ENCODE peak calls at places on chromosomes 5 and 9, in five cellular contexts. B is osteoblast, Y is heart right ventricle, G is IMR-90, P is ovary. R is an unnamed sample.

GRCh38 chr5:176543428-176544182 is 5.5 kb upstream of the CDHR2 start:
- DNase-seq in B (peak; percentile 86), Y (peak; percentile 82), G (no peak), P (peak; percentile 87), R (peak; percentile 95)

GRCh38 chr5:38845555-38846378 is at the start of gene OSMR:
- DNase-seq in B (peak; percentile 98), Y (peak; percentile 91), G (peak; percentile 98), P (peak; percentile 96), R (peak; percentile 93)

GRCh38 chr9:10054456-10054855 is 558.3 kb downstream of the PTPRD start:
- DNase-seq in B (no peak), Y (no peak), G (no peak), P (no peak), R (no peak)

GRCh38 chr9:99489043-99489378 is 266.9 kb downstream of the SEC61B start:
- DNase-seq in B (peak; percentile 58), Y (no peak), G (peak; percentile 83), P (no peak), R (no peak)

GRCh38 chr9:113558632-113559502 is 95.3 kb downstream of the RGS3 start:
- DNase-seq in B (peak; percentile 91), Y (peak; percentile 89), G (peak; percentile 82), P (peak; percentile 94), R (no peak)

GRCh38 chr5:107248065-107248695 is 422.6 kb downstream of the EFNA5 start:
- DNase-seq in B (peak; percentile 50), Y (peak; percentile 14), G (peak; percentile 29), P (no peak), R (peak; percentile 58)

GRCh38 chr9:131727184-131727785 is 12.6 kb downstream of the RAPGEF1 start:
- DNase-seq in B (peak; percentile 87), Y (no peak), G (peak; percentile 24), P (no peak), R (no peak)

GRCh38 chr5:157563373-157564148 is 12.0 kb downstream of the ADAM19 start:
- DNase-seq in B (peak; percentile 90), Y (peak; percentile 57), G (peak; percentile 94), P (peak; percentile 69), R (no peak)

GRCh38 chr5:94196959-94197358 is 421.4 kb downstream of the KIAA0825 start:
- DNase-seq in B (no peak), Y (no peak), G (no peak), P (no peak), R (no peak)

GRCh38 chr9:80085668-80086067 is 513.9 kb downstream of the TLE4 start:
- DNase-seq in B (no peak), Y (no peak), G (peak; percentile 4), P (no peak), R (no peak)

GRCh38 chr5:135448071-135448704 is 1.0 kb upstream of the DCANP1 start:
- DNase-seq in B (peak; percentile 38), Y (no peak), G (no peak), P (no peak), R (no peak)

GRCh38 chr5:140075371-140075770 is 32.3 kb upstream of the NRG2 start:
- DNase-seq in B (no peak), Y (no peak), G (peak; percentile 23), P (no peak), R (no peak)

GRCh38 chr9:27701029-27701428 is 127.7 kb upstream of the C9orf72 start:
- DNase-seq in B (no peak), Y (no peak), G (no peak), P (no peak), R (no peak)

GRCh38 chr5:134053840-134054338 is 49.1 kb upstream of the VDAC1 start:
- DNase-seq in B (peak; percentile 62), Y (no peak), G (peak; percentile 8), P (no peak), R (no peak)

GRCh38 chr9:33453286-33453882 is 6.0 kb upstream of the AQP3 start:
- DNase-seq in B (no peak), Y (no peak), G (no peak), P (no peak), R (no peak)

GRCh38 chr9:33453999-33454660 is 6.7 kb upstream of the AQP3 start:
- DNase-seq in B (peak; percentile 46), Y (no peak), G (no peak), P (no peak), R (no peak)

GRCh38 chr9:33450747-33451146 is 3.4 kb upstream of the AQP3 start:
- DNase-seq in B (peak; percentile 52), Y (no peak), G (no peak), P (no peak), R (no peak)

GRCh38 chr9:33455952-33456351 is 8.6 kb upstream of the AQP3 start:
- DNase-seq in B (no peak), Y (no peak), G (no peak), P (no peak), R (no peak)

DNA sequence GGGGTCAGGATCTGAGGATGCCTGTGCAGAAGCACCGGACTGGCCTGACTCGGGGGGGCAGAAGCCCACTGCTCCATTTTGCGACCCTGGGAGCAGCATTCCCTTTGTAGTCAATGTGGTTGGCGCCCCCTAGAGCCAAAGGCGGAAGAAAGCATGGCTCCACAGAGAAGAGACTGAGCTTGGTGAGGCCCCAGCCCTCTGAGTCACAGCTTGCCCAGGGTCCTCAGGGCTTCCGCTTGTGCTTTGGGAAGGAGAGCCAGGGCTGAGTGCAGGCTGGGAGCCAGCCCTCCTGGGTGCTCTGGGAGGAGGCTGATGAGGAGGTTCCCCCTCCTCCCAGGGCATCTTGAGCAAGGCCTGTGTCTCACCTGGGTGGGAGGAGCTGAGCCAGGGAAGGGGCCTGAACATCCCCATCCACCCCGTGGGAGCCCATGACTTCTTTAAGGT is 5.5 kb upstream of the AQP3 start:
- DNase-seq in B (peak; percentile 98), Y (no peak), G (peak; percentile 84), P (peak; percentile 50), R (peak; percentile 86)
- TF ChIP-seq CTCF in B (peak; percentile 92), Y (peak; percentile 68), G (peak; percentile 86), P (no peak), R (peak; percentile 65)

GRCh38 chr9:134403292-134403681 is 77.0 kb downstream of the RXRA start:
- DNase-seq in B (no peak), Y (peak; percentile 64), G (no peak), P (no peak), R (no peak)

GRCh38 chr9:134404376-134405358 is 78.4 kb downstream of the RXRA start:
- DNase-seq in B (no peak), Y (no peak), G (no peak), P (no peak), R (no peak)

GRCh38 chr9:134402182-134402581 is 75.9 kb downstream of the RXRA start:
- DNase-seq in B (no peak), Y (no peak), G (no peak), P (no peak), R (no peak)

GRCh38 chr9:134405527-134405926 is 79.3 kb downstream of the RXRA start:
- DNase-seq in B (no peak), Y (no peak), G (no peak), P (no peak), R (no peak)

DNA sequence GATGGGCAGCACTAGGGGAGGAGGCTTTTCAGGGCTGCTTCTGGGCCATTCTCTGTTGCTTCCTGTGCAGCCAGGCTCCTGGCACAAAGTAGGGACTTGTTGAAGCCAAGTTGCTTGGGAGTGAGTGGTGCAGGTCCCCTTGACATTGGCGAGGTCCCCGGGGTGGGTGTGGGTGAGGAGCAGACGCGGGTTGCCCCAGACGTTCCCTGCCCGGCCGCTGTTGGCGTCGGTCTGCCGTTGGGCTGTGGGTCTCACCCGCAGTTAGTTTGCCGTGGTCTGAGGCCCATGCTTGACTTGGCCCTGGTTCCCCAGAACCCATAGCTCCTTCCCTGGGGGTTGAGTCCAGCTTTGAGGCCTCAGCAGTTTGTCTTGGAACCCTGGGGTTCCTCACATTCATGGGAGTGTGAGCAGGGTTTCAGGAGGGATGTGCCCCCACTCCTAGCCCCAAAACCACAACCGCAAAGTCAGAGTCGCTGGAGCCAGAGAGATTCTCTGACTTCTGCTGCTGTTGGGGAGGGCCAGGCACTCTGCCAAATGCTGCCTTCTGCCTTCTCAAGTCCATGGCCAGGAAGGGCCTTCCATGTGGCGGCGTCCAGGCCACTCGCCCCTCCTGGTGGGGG is 77.5 kb downstream of the RXRA start:
- DNase-seq in B (peak; percentile 100), Y (peak; percentile 84), G (peak; percentile 87), P (peak; percentile 86), R (peak; percentile 90)
- H3K4me1 ChIP-seq in B (peaks cover 43% of the 10 kb centered on the region), Y (peaks cover 84% of the 10 kb centered on the region), G (peaks cover 30% of the 10 kb centered on the region), P (peaks cover 39% of the 10 kb centered on the region), R (peaks cover 100% of the 10 kb centered on the region)

GRCh38 chr9:121692606-121693505 is 41.4 kb downstream of the DAB2IP start:
- DNase-seq in B (peak; percentile 58), Y (no peak), G (peak; percentile 52), P (no peak), R (peak; percentile 65)

GRCh38 chr9:121694582-121694981 is 43.1 kb downstream of the DAB2IP start:
- DNase-seq in B (peak; percentile 66), Y (no peak), G (no peak), P (no peak), R (no peak)

GRCh38 chr9:121691890-121692289 is 40.5 kb downstream of the DAB2IP start:
- DNase-seq in B (peak; percentile 50), Y (no peak), G (no peak), P (no peak), R (no peak)

GRCh38 chr9:121696935-121697334 is 45.5 kb downstream of the DAB2IP start:
- DNase-seq in B (peak; percentile 68), Y (no peak), G (no peak), P (no peak), R (no peak)

GRCh38 chr9:121694001-121694400 is 42.6 kb downstream of the DAB2IP start:
- DNase-seq in B (peak; percentile 53), Y (no peak), G (no peak), P (no peak), R (no peak)
- TF ChIP-seq CTCF in B (no peak), Y (no peak), G (no peak), P (no peak), R (no peak)

DNA sequence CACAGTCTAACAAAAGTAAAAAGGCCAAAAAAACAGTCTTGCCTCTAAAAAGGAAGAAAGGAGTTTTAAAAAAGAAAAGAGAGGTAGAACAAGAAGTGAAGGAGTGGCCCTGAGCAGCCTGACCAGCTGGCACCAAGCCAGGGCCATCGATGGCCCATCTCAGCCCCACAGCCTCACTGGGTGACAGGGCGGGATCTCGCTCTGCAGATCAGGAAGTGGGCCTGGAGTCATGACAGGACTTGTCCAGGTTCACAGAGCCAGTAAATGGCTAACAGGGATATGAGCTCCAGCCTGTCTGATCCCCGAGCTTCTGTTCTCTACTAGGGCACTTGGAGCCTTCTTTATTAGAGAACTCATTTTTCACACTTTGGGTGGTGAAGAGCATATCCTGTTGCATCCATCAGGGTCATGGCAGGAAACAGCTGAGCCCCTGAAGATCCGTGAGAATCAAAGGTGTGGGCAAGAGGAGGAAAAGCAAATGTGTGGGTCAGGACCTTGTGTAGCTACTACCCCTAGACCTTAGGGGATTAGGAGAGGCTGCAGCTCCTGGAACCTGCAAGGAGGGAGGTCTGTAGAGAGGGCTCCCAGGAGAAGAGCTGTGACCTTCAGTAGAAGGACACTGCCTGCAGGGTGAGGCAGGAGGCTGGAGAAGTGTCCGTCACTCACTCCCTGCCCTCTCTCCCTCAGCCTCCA is 299.0 kb upstream of the MSX2 start:
- DNase-seq in B (no peak), Y (no peak), G (no peak), P (no peak), R (no peak)
- H3K4me1 ChIP-seq in B (no peaks in the 10 kb centered on the region), Y (no peaks in the 10 kb centered on the region), G (peaks cover 1% of the 10 kb centered on the region), P (no peaks in the 10 kb centered on the region), R (no peaks in the 10 kb centered on the region)